ENCODE peak calls at places on chromosomes 1 and 21, in six cellular contexts. F is HTR-8/SVneo, I is NCI-H748 treated with DMSO at 0.1 percent for 48 hours, R is pancreas, H is BE2C, C is iPS-NIHi11. T is an unnamed sample.

GRCh38 chr1:243946946-243947345 is 96.9 kb upstream of the AKT3 start:
- DNase-seq in F (no peak), C (peak), H (peak), I (no peak), R (no peak), T (peak)

GRCh38 chr1:91789273-91789997 is 96.5 kb downstream of the TGFBR3 start:
- DNase-seq in I (no peak), C (no peak), H (no peak), R (no peak), F (no peak), T (no peak)

GRCh38 chr1:115828101-115829022 is 12.6 kb downstream of the NHLH2 start:
- DNase-seq in H (peak), F (no peak), I (peak), R (peak), C (peak), T (peak)

GRCh38 chr1:154969741-154970452 is 650 bp downstream of the SHC1 start:
- DNase-seq in F (no peak), I (no peak), C (no peak), R (peak), H (no peak), T (no peak)

GRCh38 chr1:210597555-210598134 is 268.9 kb downstream of the HHAT start:
- DNase-seq in H (no peak), I (no peak), R (no peak), C (no peak), F (peak), T (no peak)

GRCh38 chr21:23130308-23130707 is 2132.1 kb downstream of the NCAM2 start:
- DNase-seq in I (no peak), H (no peak), C (no peak), F (no peak), R (no peak), T (no peak)

GRCh38 chr21:26846036-26846931 is 1.1 kb upstream of the ADAMTS1 start:
- DNase-seq in H (peak), R (peak), C (peak), F (peak), I (no peak), T (peak)

GRCh38 chr1:228927947-228928898 is 192.9 kb downstream of the RHOU start:
- DNase-seq in R (no peak), H (no peak), I (no peak), F (no peak), C (no peak), T (no peak)

GRCh38 chr1:77739235-77739634 is 20.4 kb downstream of the USP33 start:
- DNase-seq in F (no peak), H (no peak), C (no peak), R (no peak), I (no peak), T (no peak)

GRCh38 chr1:17216078-17216477 is 11.2 kb downstream of the PADI1 start:
- DNase-seq in R (no peak), H (no peak), C (no peak), F (no peak), I (no peak), T (no peak)

GRCh38 chr1:31122101-31122735 is 56.7 kb upstream of the PUM1 start:
- DNase-seq in R (no peak), H (peak), F (no peak), I (no peak), C (peak), T (peak)

GRCh38 chr1:218499021-218499691 is 154.0 kb downstream of the TGFB2 start:
- DNase-seq in I (no peak), F (peak), H (no peak), R (no peak), C (no peak), T (no peak)

GRCh38 chr21:32994305-32994704 is 31.4 kb upstream of the OLIG2 start:
- DNase-seq in C (no peak), R (no peak), H (no peak), I (peak), F (peak), T (no peak)

GRCh38 chr21:39088831-39089380 is 94.3 kb downstream of the PSMG1 start:
- DNase-seq in C (no peak), F (no peak), I (no peak), R (no peak), H (no peak), T (no peak)

GRCh38 chr1:77889240-77889637 is 815 bp downstream of the NEXN start:
- DNase-seq in H (no peak), F (peak), I (no peak), R (no peak), C (peak), T (no peak)

GRCh38 chr1:81364075-81364474 is 436.7 kb upstream of the ADGRL2 start:
- DNase-seq in F (no peak), R (no peak), H (no peak), I (no peak), C (no peak), T (no peak)

GRCh38 chr1:56255516-56256181 is 323.7 kb downstream of the PLPP3 start:
- DNase-seq in R (peak), I (no peak), C (no peak), F (no peak), H (no peak), T (no peak)

GRCh38 chr21:46226920-46227599 is 1.5 kb downstream of the LSS start:
- DNase-seq in C (no peak), H (no peak), R (peak), I (no peak), F (no peak), T (no peak)

GRCh38 chr1:53740621-53741105 is 1.7 kb upstream of the GLIS1 start:
- DNase-seq in H (no peak), R (no peak), I (no peak), F (no peak), C (no peak), T (no peak)

GRCh38 chr1:197677313-197677712 is 98.0 kb downstream of the DENND1B start:
- DNase-seq in H (no peak), C (no peak), F (no peak), I (no peak), R (no peak), T (no peak)

GRCh38 chr1:156067262-156067661 is 6.3 kb downstream of the RAB25 start:
- DNase-seq in C (no peak), I (no peak), H (no peak), R (no peak), F (no peak), T (no peak)

GRCh38 chr1:153792631-153793041 is 17.4 kb downstream of the SLC27A3 start:
- DNase-seq in I (no peak), C (no peak), F (no peak), R (no peak), H (no peak), T (peak)

GRCh38 chr1:91783423-91784162 is 102.4 kb downstream of the TGFBR3 start:
- DNase-seq in C (no peak), I (no peak), F (no peak), R (no peak), H (no peak), T (no peak)

GRCh38 chr21:28601708-28602107 is 391.0 kb downstream of the LTN1 start:
- DNase-seq in C (no peak), F (no peak), I (no peak), R (no peak), H (no peak), T (no peak)

GRCh38 chr1:39933956-39934941 is 20.7 kb upstream of the MFSD2A start:
- DNase-seq in H (no peak), R (peak), I (no peak), C (no peak), F (peak), T (no peak)

GRCh38 chr21:20999567-21000169 is 1.5 kb downstream of the NCAM2 start:
- DNase-seq in I (peak), R (no peak), C (peak), H (peak), F (peak), T (peak)

GRCh38 chr21:34593423-34593822 is 21.5 kb downstream of the RCAN1 start:
- DNase-seq in F (no peak), C (no peak), H (no peak), R (peak), I (peak), T (no peak)

GRCh38 chr1:177913762-177914540 is 55.9 kb downstream of the SEC16B start:
- DNase-seq in I (no peak), F (no peak), C (peak), H (no peak), R (no peak), T (peak)

GRCh38 chr1:206925116-206925736 is 3.5 kb upstream of the FCMR start:
- DNase-seq in F (no peak), H (no peak), R (no peak), C (peak), I (no peak), T (peak)

GRCh38 chr1:1778827-1779675 is 781 bp upstream of the NADK start:
- DNase-seq in R (peak), C (peak), H (peak), I (no peak), F (no peak), T (peak)

T was measured in H9.